ENCODE peak calls at places on chromosomes 12 and 14, in seven cellular contexts. G is left colon; C is epithelial cell of prostate; H is activated CD4-positive, alpha-beta T cell treated with anti-CD3 and anti-CD28 coated beads, Interleukin-2, amount 10 ng/mL, durations not matched to agents 7 days and 5 days; F is NCI-H774; P is WTC11; L is GDM1. E is an unnamed sample.

GRCh38 chr14:89856871-89857345 is 97.6 kb downstream of the EFCAB11 start:
- DNase-seq in G (no peak), C (peak), H (no peak), F (no peak), P (no peak), L (no peak), E (no peak)

GRCh38 chr12:123937707-123938600 is 34.7 kb downstream of the CCDC92 start:
- DNase-seq in G (no peak), C (no peak), H (peak), F (no peak), P (no peak), L (peak), E (no peak)

GRCh38 chr12:98678946-98679610 is 34.0 kb downstream of the APAF1 start:
- DNase-seq in G (peak), C (no peak), H (no peak), F (no peak), P (no peak), L (no peak), E (no peak)

GRCh38 chr14:58746261-58746660 is 108.5 kb downstream of the DACT1 start:
- DNase-seq in G (no peak), C (peak), H (no peak), F (no peak), P (no peak), L (no peak), E (no peak)

GRCh38 chr12:79655036-79655435 is 35.7 kb downstream of the PAWR start:
- DNase-seq in G (no peak), C (no peak), H (no peak), F (no peak), P (no peak), L (no peak), E (no peak)

GRCh38 chr14:61662437-61663311 is 32.6 kb upstream of the HIF1A start:
- DNase-seq in G (peak), C (no peak), H (peak), F (no peak), P (no peak), L (peak), E (peak)

GRCh38 chr14:83172363-83172762 is 1638.7 kb upstream of the SEL1L start:
- DNase-seq in G (no peak), C (no peak), H (no peak), F (no peak), P (no peak), L (no peak), E (no peak)

GRCh38 chr12:132257955-132258490 is 71.4 kb downstream of the GALNT9 start:
- DNase-seq in G (no peak), C (no peak), H (no peak), F (no peak), P (no peak), L (no peak), E (no peak)

GRCh38 chr14:64758025-64758521 is 53.8 kb downstream of the PLEKHG3 start:
- DNase-seq in G (no peak), C (peak), H (no peak), F (no peak), P (no peak), L (no peak), E (no peak)

GRCh38 chr12:47067176-47067575 is 12.2 kb upstream of the PCED1B start:
- DNase-seq in G (no peak), C (no peak), H (no peak), F (no peak), P (no peak), L (no peak), E (no peak)

GRCh38 chr12:124453419-124454351 is 113.7 kb downstream of the NCOR2 start:
- DNase-seq in G (peak), C (no peak), H (peak), F (no peak), P (no peak), L (peak), E (peak)

GRCh38 chr12:68332726-68333630 is 816 bp upstream of the MDM1 start:
- DNase-seq in G (no peak), C (no peak), H (no peak), F (no peak), P (no peak), L (no peak), E (no peak)

GRCh38 chr14:24252289-24253124 is 10.1 kb upstream of the TINF2 start:
- DNase-seq in G (peak), C (no peak), H (no peak), F (no peak), P (no peak), L (no peak), E (no peak)

GRCh38 chr14:98345186-98345585 is 926.8 kb downstream of the BCL11B start:
- DNase-seq in G (no peak), C (no peak), H (no peak), F (no peak), P (no peak), L (no peak), E (no peak)

GRCh38 chr12:48380596-48380995 is 29.9 kb upstream of the ZNF641 start:
- DNase-seq in G (no peak), C (peak), H (no peak), F (no peak), P (no peak), L (no peak), E (no peak)

GRCh38 chr14:58460772-58461171 is 33.3 kb downstream of the KIAA0586 start:
- DNase-seq in G (no peak), C (no peak), H (no peak), F (no peak), P (no peak), L (no peak), E (no peak)

GRCh38 chr12:56488041-56488955 is at the start of gene GLS2:
- DNase-seq in G (peak), C (peak), H (peak), F (peak), P (peak), L (no peak), E (no peak)

GRCh38 chr12:59973515-59973914 is 377.7 kb downstream of the SLC16A7 start:
- DNase-seq in G (no peak), C (peak), H (no peak), F (no peak), P (no peak), L (no peak), E (no peak)

GRCh38 chr12:24649634-24650033 is 299.3 kb downstream of the BCAT1 start:
- DNase-seq in G (no peak), C (no peak), H (no peak), F (peak), P (no peak), L (no peak), E (no peak)

GRCh38 chr14:86296173-86296572 is 766.2 kb downstream of the FLRT2 start:
- DNase-seq in G (no peak), C (no peak), H (no peak), F (peak), P (no peak), L (no peak), E (no peak)

GRCh38 chr14:68020999-68021663 is 201.6 kb downstream of the RAD51B start:
- DNase-seq in G (no peak), C (no peak), H (no peak), F (no peak), P (no peak), L (no peak), E (no peak)

GRCh38 chr14:63203618-63204406 is 431 bp upstream of the RHOJ start:
- DNase-seq in G (peak), C (no peak), H (no peak), F (peak), P (peak), L (no peak), E (no peak)

GRCh38 chr12:116443706-116444589 is 115.2 kb upstream of the MAP1LC3B2 start:
- DNase-seq in G (no peak), C (no peak), H (no peak), F (no peak), P (no peak), L (peak), E (peak)

GRCh38 chr12:41621288-41621687 is 433.2 kb downstream of the PDZRN4 start:
- DNase-seq in G (no peak), C (no peak), H (no peak), F (no peak), P (no peak), L (no peak), E (no peak)